ENCODE peak calls at places on chromosomes 4 and X, in five cellular contexts. C is MG63, P is G401, B is foreskin fibroblast, M is amygdala. H is an unnamed sample.

GRCh38 chr4:133150643-133151300 is 1.7 kb downstream of the PCDH10 start:
- DNase-seq in C (no peak), P (no peak), B (no peak), M (peak), H (no peak)

GRCh38 chrX:152896450-152896849 is 1.4 kb upstream of the ZNF185 start:
- DNase-seq in C (no peak), P (no peak), B (peak), M (no peak), H (no peak)

GRCh38 chr4:40687676-40688389 is 58.2 kb upstream of the RBM47 start:
- DNase-seq in C (no peak), P (no peak), B (no peak), M (no peak), H (no peak)

GRCh38 chrX:15761564-15762191 is 23.6 kb downstream of the CA5B start:
- DNase-seq in C (peak), P (peak), B (no peak), M (peak), H (no peak)

GRCh38 chr4:15836362-15836761 is 58.2 kb downstream of the CD38 start:
- DNase-seq in C (no peak), P (no peak), B (no peak), M (no peak), H (no peak)

GRCh38 chr4:2186133-2186864 is 55.6 kb downstream of the HAUS3 start:
- DNase-seq in C (no peak), P (peak), B (no peak), M (no peak), H (no peak)

GRCh38 chrX:119399772-119400101 is 601 bp downstream of the SLC25A43 start:
- DNase-seq in C (peak), P (peak), B (no peak), M (no peak), H (no peak)

GRCh38 chr4:10093801-10094552 is 22.6 kb downstream of the WDR1 start:
- DNase-seq in C (no peak), P (no peak), B (peak), M (no peak), H (no peak)

GRCh38 chr4:98283219-98284199 is 22.3 kb downstream of the RAP1GDS1 start:
- DNase-seq in C (no peak), P (no peak), B (peak), M (no peak), H (no peak)

GRCh38 chr4:113051361-113051760 is 1.9 kb downstream of the ANK2 start:
- DNase-seq in C (no peak), P (peak), B (no peak), M (no peak), H (no peak)

GRCh38 chr4:112515278-112516075 is 503 bp downstream of the NEUROG2 start:
- DNase-seq in C (peak), P (no peak), B (no peak), M (no peak), H (no peak)

GRCh38 chrX:22351966-22352365 is 79.3 kb downstream of the CBLL2 start:
- DNase-seq in C (no peak), P (no peak), B (no peak), M (no peak), H (no peak)

GRCh38 chr4:11635336-11635735 is 206.6 kb upstream of the HS3ST1 start:
- DNase-seq in C (no peak), P (no peak), B (no peak), M (no peak), H (peak)

GRCh38 chr4:93018243-93018642 is 714.5 kb downstream of the GRID2 start:
- DNase-seq in C (no peak), P (no peak), B (no peak), M (no peak), H (no peak)

GRCh38 chr4:170274616-170275015 is 184.9 kb upstream of the AADAT start:
- DNase-seq in C (no peak), P (no peak), B (no peak), M (no peak), H (no peak)

GRCh38 chr4:168710353-168710946 is 213.6 kb downstream of the PALLD start:
- DNase-seq in C (no peak), P (peak), B (peak), M (no peak), H (no peak)

GRCh38 chr4:124945422-124945821 is 232.9 kb upstream of the ANKRD50 start:
- DNase-seq in C (no peak), P (no peak), B (no peak), M (no peak), H (no peak)

GRCh38 chr4:74501579-74501978 is 56.6 kb downstream of the AREG start:
- DNase-seq in C (no peak), P (no peak), B (peak), M (no peak), H (peak)

GRCh38 chr4:16916719-16917337 is 18.4 kb upstream of the LDB2 start:
- DNase-seq in C (peak), P (no peak), B (no peak), M (no peak), H (no peak)

GRCh38 chr4:54898163-54898562 is 227.2 kb downstream of the KDR start:
- DNase-seq in C (no peak), P (no peak), B (no peak), M (no peak), H (no peak)

GRCh38 chr4:62871057-62871456 is 1538.2 kb downstream of the TECRL start:
- DNase-seq in C (no peak), P (no peak), B (no peak), M (no peak), H (no peak)

GRCh38 chrX:71917621-71918341 is 7.1 kb downstream of the NHSL2 start:
- DNase-seq in C (no peak), P (no peak), B (no peak), M (no peak), H (no peak)

GRCh38 chr4:77040265-77040664 is 35.5 kb downstream of the CCNI start:
- DNase-seq in C (no peak), P (no peak), B (peak), M (no peak), H (no peak)

GRCh38 chr4:79650794-79651431 is 242.9 kb upstream of the GK2 start:
- DNase-seq in C (peak), P (no peak), B (peak), M (no peak), H (peak)

GRCh38 chr4:159608434-159608833 is 505.6 kb downstream of the RAPGEF2 start:
- DNase-seq in C (no peak), P (peak), B (no peak), M (no peak), H (no peak)

GRCh38 chr4:21347142-21347541 is 601.4 kb downstream of the KCNIP4 start:
- DNase-seq in C (no peak), P (peak), B (no peak), M (no peak), H (no peak)

GRCh38 chrX:68902706-68903105 is 73.9 kb downstream of the EFNB1 start:
- DNase-seq in C (no peak), P (no peak), B (no peak), M (no peak), H (no peak)

GRCh38 chrX:102863735-102864134 is 73.3 kb upstream of the RAB40AL start:
- DNase-seq in C (peak), P (peak), B (peak), M (peak), H (peak)

GRCh38 chrX:19571708-19572107 is 56.4 kb upstream of the MAP3K15 start:
- DNase-seq in C (no peak), P (no peak), B (no peak), M (no peak), H (no peak)

GRCh38 chrX:135168533-135168932 is 2.7 kb downstream of the CT55 start:
- DNase-seq in C (no peak), P (no peak), B (no peak), M (no peak), H (no peak)

GRCh38 chr4:164876680-164877324 is at the start of gene APELA:
- DNase-seq in C (no peak), P (no peak), B (no peak), M (no peak), H (no peak)

GRCh38 chr4:168398589-168398988 is 80.0 kb upstream of the DDX60 start:
- DNase-seq in C (no peak), P (no peak), B (no peak), M (no peak), H (no peak)

GRCh38 chr4:70838400-70838971 is 1.2 kb downstream of the GRSF1 start:
- DNase-seq in C (no peak), P (peak), B (no peak), M (no peak), H (no peak)

GRCh38 chrX:120604359-120604782 is 470 bp downstream of the MCTS1 start:
- DNase-seq in C (peak), P (peak), B (peak), M (no peak), H (no peak)

GRCh38 chrX:360496-361150 is 26.1 kb downstream of the PPP2R3B start:
- DNase-seq in C (no peak), P (no peak), B (no peak), M (no peak), H (no peak)

GRCh38 chrX:122552291-122552800 is 631.7 kb upstream of the GRIA3 start:
- DNase-seq in C (no peak), P (no peak), B (no peak), M (no peak), H (no peak)

GRCh38 chr4:119204898-119205297 is 7.6 kb upstream of the USP53 start:
- DNase-seq in C (no peak), P (peak), B (no peak), M (no peak), H (no peak)

H was measured in skeletal muscle cell.